ENCODE peak calls at places on chromosomes 2 and 18, in four cellular contexts. T is K562, J is MM.1S, S is fibroblast of lung. V is an unnamed sample.

GRCh38 chr2:105042189-105042588 is 4.3 kb downstream of the MRPS9 start:
- DNase-seq in T (no peak), J (peak), S (no peak), V (no peak)

GRCh38 chr2:53939656-53940055 is 31.1 kb downstream of the PSME4 start:
- DNase-seq in T (no peak), J (no peak), S (peak), V (no peak)

GRCh38 chr2:29223851-29224692 is 108.9 kb downstream of the CLIP4 start:
- DNase-seq in T (no peak), J (no peak), S (peak), V (peak)

GRCh38 chr2:102603904-102604303 is 15.4 kb upstream of the SLC9A2 start:
- DNase-seq in T (no peak), J (no peak), S (no peak), V (no peak)

GRCh38 chr2:202344178-202344577 is 31.9 kb upstream of the BMPR2 start:
- DNase-seq in T (no peak), J (no peak), S (no peak), V (no peak)

GRCh38 chr2:20455076-20455587 is 8.3 kb downstream of the RHOB start:
- DNase-seq in T (no peak), J (no peak), S (no peak), V (no peak)

GRCh38 chr2:230711224-230711623 is 1.4 kb upstream of the CAB39 start:
- DNase-seq in T (no peak), J (no peak), S (no peak), V (no peak)

GRCh38 chr18:48949051-48949605 is 1.6 kb downstream of the SMAD7 start:
- DNase-seq in T (no peak), J (peak), S (no peak), V (no peak)

GRCh38 chr2:27901219-27901618 is 10.7 kb downstream of the BABAM2 start:
- DNase-seq in T (no peak), J (no peak), S (no peak), V (no peak)

GRCh38 chr2:119657486-119658145 is 21.4 kb upstream of the TMEM177 start:
- DNase-seq in T (no peak), J (no peak), S (no peak), V (no peak)

GRCh38 chr2:9169310-9170107 is 37.1 kb upstream of the ASAP2 start:
- DNase-seq in T (no peak), J (no peak), S (no peak), V (no peak)

GRCh38 chr2:17918789-17919188 is 40.3 kb downstream of the KCNS3 start:
- DNase-seq in T (no peak), J (no peak), S (no peak), V (no peak)

GRCh38 chr2:3468296-3468988 is 50.9 kb downstream of the ADI1 start:
- DNase-seq in T (no peak), J (no peak), S (no peak), V (no peak)

GRCh38 chr2:238321467-238321866 is 1.1 kb downstream of the TRAF3IP1 start:
- DNase-seq in T (no peak), J (no peak), S (no peak), V (no peak)

GRCh38 chr2:74313497-74313896 is 29.7 kb downstream of the SLC4A5 start:
- DNase-seq in T (peak), J (no peak), S (no peak), V (no peak)

GRCh38 chr18:3154214-3154613 is 65.6 kb downstream of the MYOM1 start:
- DNase-seq in T (no peak), J (no peak), S (no peak), V (no peak)

GRCh38 chr2:105969552-105969951 is 224.5 kb downstream of the UXS1 start:
- DNase-seq in T (no peak), J (no peak), S (no peak), V (no peak)

GRCh38 chr2:75548036-75548573 is 12.6 kb downstream of the EVA1A start:
- DNase-seq in T (no peak), J (no peak), S (peak), V (no peak)

GRCh38 chr2:229921101-229921891 is 513 bp downstream of the TRIP12 start:
- DNase-seq in T (no peak), J (peak), S (peak), V (no peak)

GRCh38 chr2:23422089-23423061 is 37.4 kb downstream of the KLHL29 start:
- DNase-seq in T (no peak), J (no peak), S (no peak), V (no peak)

GRCh38 chr2:8103085-8103708 is 578.7 kb upstream of the ID2 start:
- DNase-seq in T (no peak), J (no peak), S (peak), V (no peak)

GRCh38 chr2:24909555-24910177 is 10.4 kb downstream of the ADCY3 start:
- DNase-seq in T (no peak), J (no peak), S (no peak), V (peak)

GRCh38 chr2:40202798-40203400 is 249.0 kb downstream of the SLC8A1 start:
- DNase-seq in T (no peak), J (no peak), S (peak), V (no peak)

GRCh38 chr18:35991696-35992095 is 19.2 kb downstream of the RMP24 start:
- DNase-seq in T (no peak), J (no peak), S (no peak), V (no peak)

GRCh38 chr2:153106802-153107477 is 371.6 kb downstream of the RPRM start:
- DNase-seq in T (no peak), J (peak), S (no peak), V (no peak)

GRCh38 chr2:144950874-144951560 is 431.1 kb upstream of the ZEB2 start:
- DNase-seq in T (no peak), J (no peak), S (peak), V (no peak)

GRCh38 chr2:172097557-172098131 is 5.1 kb downstream of the DLX2 start:
- DNase-seq in T (peak), J (no peak), S (no peak), V (no peak)

GRCh38 chr18:74806700-74807416 is 209.2 kb downstream of the ZNF407 start:
- DNase-seq in T (no peak), J (peak), S (peak), V (no peak)

GRCh38 chr2:219551863-219552381 is 8.1 kb downstream of the TMEM198 start:
- DNase-seq in T (no peak), J (no peak), S (no peak), V (no peak)
- TF ChIP-seq EZH2 in T (no peak), J (no peak), S (no peak), V (no peak)

DNA sequence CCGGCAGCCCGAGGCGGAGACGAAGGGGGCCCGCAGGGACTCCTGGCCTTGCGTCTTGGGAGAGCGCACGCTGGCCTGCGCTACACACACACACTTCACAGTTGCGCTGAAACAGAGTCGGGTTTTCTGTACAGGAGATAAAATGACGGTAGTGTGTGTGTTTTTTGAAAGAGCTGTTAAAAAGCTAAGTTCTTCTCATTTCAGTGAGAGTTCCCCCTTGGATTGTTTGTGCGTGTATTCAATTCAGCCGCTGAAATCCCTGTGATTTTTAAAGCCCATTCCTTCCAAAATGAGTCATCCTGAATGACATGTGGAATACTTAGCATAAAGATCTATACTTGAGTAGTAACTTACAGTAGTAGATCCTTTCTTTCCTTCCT is 18.3 kb upstream of the SOX11 start:
- DNase-seq in T (no peak), J (no peak), S (peak), V (no peak)
- TF ChIP-seq EZH2 in T (no peak), J (no peak), S (no peak), V (no peak)

GRCh38 chr2:16018277-16019059 is 78.1 kb downstream of the MYCN start:
- DNase-seq in T (no peak), J (no peak), S (no peak), V (no peak)

GRCh38 chr2:16021611-16022363 is 81.4 kb downstream of the MYCN start:
- DNase-seq in T (no peak), J (no peak), S (no peak), V (no peak)

GRCh38 chr2:16019060-16019475 is 78.7 kb downstream of the MYCN start:
- DNase-seq in T (no peak), J (no peak), S (no peak), V (no peak)

GRCh38 chr2:16019617-16020351 is 79.4 kb downstream of the MYCN start:
- DNase-seq in T (no peak), J (no peak), S (no peak), V (no peak)

GRCh38 chr2:16020389-16021008 is 80.1 kb downstream of the MYCN start:
- DNase-seq in T (no peak), J (no peak), S (no peak), V (no peak)
- TF ChIP-seq EZH2 in T (no peak), J (no peak), S (no peak), V (no peak)

GRCh38 chr2:111897630-111897923 is 830 bp upstream of the MERTK start:
- DNase-seq in T (no peak), J (no peak), S (no peak), V (no peak)

GRCh38 chr2:111896576-111896975 is 1.8 kb upstream of the MERTK start:
- DNase-seq in T (no peak), J (no peak), S (no peak), V (no peak)

GRCh38 chr2:111896007-111896406 is 2.4 kb upstream of the MERTK start:
- DNase-seq in T (peak), J (no peak), S (no peak), V (no peak)

GRCh38 chr2:111898703-111899514 is 502 bp downstream of the MERTK start:
- DNase-seq in T (peak), J (peak), S (no peak), V (no peak)

DNA sequence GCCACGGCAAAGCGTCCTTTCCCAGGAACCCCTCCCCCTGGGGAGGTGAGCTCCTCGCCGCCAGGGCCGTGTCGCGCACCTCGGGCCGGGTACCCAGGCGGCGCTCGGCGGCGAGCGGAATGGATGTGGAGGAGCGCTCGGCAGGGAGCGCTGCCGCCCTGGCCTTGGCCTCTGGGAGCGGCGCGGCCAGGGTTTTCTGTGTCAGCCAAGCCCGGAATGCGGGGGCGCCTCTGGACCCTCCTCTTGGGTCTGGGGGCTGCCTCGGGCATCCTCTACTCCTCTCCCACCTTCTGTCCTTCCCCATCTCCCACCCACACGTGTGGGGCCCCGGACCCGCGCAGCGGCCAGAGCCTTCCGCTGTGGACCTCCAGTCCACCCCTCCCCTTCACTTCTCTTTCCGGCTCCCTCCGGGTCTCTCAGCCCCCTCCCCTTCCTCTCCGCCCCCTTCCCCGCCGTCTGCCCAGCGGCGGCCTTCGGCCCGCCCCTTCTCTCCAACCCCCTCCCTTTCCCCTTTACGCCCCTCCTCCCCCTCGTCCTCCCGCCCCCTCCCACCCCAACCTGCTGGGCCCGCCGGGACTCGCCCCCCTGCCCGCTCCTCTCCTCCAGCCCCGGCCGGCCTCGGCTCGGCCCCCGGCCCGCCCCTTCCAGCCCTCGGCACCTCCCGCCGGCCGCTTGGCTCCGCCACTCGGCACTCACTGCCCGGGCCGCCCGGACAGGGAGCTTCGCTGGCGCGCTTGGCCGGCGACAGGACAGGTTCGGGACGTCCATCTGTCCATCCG is at the start of gene MERTK:
- DNase-seq in T (peak), J (peak), S (peak), V (no peak)
- TF ChIP-seq EZH2 in T (no peak), J (no peak), S (peak), V (no peak)

DNA sequence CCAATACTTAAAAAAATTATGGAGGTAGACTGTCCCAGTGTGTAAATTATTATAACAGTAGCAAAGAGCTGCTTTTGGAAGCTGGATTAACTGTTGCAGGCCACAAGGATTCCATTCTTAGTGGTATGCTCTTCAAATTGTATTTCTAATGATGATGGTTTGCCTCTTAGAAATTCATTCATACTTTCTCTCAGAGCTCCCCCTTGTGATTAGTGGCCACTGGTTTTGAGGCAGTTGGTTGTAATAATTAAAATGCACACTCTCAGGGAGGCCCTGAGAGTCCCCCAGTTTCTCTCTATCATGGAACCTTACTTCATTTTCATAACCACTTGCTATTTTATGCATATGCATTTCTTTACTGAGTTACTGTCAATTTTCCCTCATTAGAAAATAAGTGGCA is 122.5 kb downstream of the PLA2R1 start:
- DNase-seq in T (no peak), J (peak), S (peak), V (no peak)
- TF ChIP-seq EZH2 in T (no peak), J (no peak), S (no peak), V (no peak)

DNA sequence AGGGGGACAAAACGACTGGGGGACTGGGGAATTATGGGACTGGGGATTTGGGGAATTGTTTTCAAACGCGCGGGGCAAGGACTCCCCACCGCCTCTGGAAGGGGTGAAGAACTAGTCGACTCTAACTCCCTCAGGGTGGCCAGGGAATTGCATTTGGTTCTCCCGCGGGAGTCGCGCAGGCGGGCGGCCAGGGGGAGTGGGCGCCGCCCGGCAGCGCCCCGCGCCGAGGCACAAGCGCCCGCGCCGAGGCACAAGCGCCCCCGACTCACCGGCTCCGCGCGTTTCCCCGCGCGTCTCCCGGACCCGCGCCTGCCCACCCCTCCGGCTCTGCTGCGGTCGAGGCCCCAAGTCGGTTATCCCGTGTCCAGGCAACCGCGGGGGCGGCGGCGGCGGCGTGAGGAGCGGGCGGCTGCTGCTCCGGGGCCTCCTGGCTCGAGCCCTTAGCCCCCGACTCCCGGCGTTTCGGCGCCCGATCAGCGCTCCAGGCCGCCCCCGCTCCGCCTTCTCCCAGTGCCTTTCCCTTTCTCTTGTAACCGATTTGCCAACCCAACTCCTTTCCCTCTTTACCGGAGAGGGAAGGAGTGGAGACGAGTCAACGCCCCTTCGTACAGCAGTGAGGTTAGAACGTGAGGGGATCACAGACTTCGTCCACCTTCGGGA is at the start of gene CCDC178:
- DNase-seq in T (peak), J (no peak), S (peak), V (no peak)
- TF ChIP-seq EZH2 in T (no peak), J (no peak), S (peak), V (no peak)

DNA sequence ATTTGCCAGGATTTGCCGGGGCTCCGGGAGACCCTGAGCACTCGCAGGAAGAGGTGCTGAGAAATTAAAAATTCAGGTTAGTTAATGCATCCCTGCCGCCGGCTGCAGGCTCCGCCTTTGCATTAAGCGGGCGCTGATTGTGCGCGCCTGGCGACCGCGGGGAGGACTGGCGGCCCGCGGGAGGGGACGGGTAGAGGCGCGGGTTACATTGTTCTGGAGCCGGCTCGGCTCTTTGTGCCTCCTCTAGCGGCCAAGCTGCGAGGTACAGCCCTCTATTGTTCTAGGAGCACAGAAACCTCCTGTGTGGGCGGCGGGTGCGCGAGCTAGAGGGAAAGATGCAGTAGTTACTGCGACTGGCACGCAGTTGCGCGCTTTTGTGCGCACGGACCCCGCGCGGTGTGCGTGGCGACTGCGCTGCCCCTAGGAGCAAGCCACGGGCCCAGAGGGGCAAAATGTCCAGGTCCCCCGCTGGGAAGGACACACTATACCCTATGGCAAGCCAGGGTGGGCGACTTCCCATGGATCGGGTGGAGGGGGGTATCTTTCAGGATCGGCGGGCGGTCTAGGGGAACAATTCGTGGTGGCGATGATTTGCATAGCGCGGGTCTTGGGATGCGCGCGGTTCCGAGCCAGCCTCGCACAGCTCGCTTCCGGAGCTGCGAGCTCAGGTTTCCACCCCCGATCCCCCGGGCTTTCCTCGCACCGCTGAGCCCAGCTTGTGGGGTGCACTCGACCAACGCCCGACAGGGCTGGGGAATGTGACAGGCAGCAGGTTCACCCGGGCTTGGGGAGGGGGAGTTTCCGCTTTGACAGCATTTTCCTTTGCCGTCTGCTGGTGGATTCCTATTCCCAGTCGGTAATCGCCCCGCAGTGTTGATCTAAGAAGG is 2.9 kb downstream of the ONECUT2 start:
- DNase-seq in T (no peak), J (no peak), S (peak), V (no peak)
- TF ChIP-seq EZH2 in T (no peak), J (no peak), S (peak), V (peak)

DNA sequence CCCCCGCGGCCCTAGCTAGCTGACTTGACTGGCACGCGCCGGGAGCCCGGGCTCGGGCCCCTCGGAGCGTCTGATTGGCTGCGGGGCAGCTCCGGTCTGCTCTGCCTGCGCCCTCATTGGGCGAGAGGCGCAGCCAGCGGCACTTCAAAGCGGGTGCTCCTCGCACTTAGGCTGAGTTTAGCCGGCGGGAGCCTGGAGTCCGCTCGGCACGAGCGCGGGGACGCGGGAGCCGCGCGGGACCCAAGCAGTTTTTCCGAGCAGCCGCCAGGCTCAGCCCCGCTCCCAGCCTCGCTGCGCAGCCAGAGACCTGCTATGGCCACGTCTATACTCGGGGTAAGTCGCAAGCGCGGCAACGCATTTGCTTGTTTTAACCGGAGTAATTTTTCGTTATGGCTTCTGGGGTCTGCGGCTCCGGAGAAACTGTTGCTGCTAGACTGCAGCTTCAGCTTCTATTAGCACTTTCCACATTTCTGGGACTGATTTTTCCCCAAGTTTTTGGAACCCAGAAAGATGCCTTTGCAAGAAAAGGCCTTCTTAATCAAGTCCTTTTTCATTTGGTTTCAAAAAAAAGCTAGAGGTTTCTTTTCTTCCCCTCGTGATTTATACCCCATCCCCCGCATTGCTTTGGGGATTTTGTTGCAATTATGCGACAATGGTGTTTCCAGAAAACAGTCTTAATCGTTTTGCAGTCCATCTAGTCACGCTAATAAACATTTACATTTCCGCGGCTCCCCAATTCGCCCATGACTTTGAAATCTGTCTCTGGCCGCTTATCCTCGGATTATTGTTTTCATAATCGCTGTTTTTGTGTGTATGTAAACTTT is at the start of gene SP9:
- DNase-seq in T (peak), J (peak), S (peak), V (no peak)
- TF ChIP-seq EZH2 in T (no peak), J (no peak), S (peak), V (no peak)

GRCh38 chr2:174681983-174682577 is 82.2 kb downstream of the CHRNA1 start:
- DNase-seq in T (no peak), J (no peak), S (no peak), V (no peak)
- TF ChIP-seq EZH2 in T (no peak), J (no peak), S (no peak), V (no peak)

V was measured in SK-N-MC.